ENCODE peak calls at places on chromosomes 7 and 10, in six cellular contexts. One of them, this sample, is unnamed.

GRCh38 chr10:106338486-106338885 is 826.0 kb downstream of the SORCS1 start:
- DNase-seq in cardiac fibroblast: peak
- DNase-seq in NCI-H1092 treated with DMSO at 0.1 percent for 48 hours: no peak
- DNase-seq in GM12891: no peak
- DNase-seq in LHCN-M2: no peak
- DNase-seq in activated naive CD4-positive, alpha-beta T cell: no peak
- DNase-seq in this sample: no peak

GRCh38 chr7:128045766-128046165 is 14.5 kb upstream of the LRRC4 start:
- DNase-seq in LHCN-M2: peak
- DNase-seq in activated naive CD4-positive, alpha-beta T cell: no peak
- DNase-seq in NCI-H1092 treated with DMSO at 0.1 percent for 48 hours: no peak
- DNase-seq in cardiac fibroblast: peak
- DNase-seq in GM12891: no peak
- DNase-seq in this sample: no peak

GRCh38 chr7:2941201-2941859 is 97.2 kb upstream of the GNA12 start:
- DNase-seq in GM12891: no peak
- DNase-seq in NCI-H1092 treated with DMSO at 0.1 percent for 48 hours: no peak
- DNase-seq in cardiac fibroblast: no peak
- DNase-seq in activated naive CD4-positive, alpha-beta T cell: no peak
- DNase-seq in LHCN-M2: no peak
- DNase-seq in this sample: no peak

GRCh38 chr10:124625831-124626238 is 118.3 kb downstream of the FAM53B start:
- DNase-seq in activated naive CD4-positive, alpha-beta T cell: no peak
- DNase-seq in cardiac fibroblast: no peak
- DNase-seq in NCI-H1092 treated with DMSO at 0.1 percent for 48 hours: no peak
- DNase-seq in GM12891: no peak
- DNase-seq in LHCN-M2: no peak
- DNase-seq in this sample: no peak

GRCh38 chr10:131708225-131708624 is 192.6 kb upstream of the PPP2R2D start:
- DNase-seq in activated naive CD4-positive, alpha-beta T cell: no peak
- DNase-seq in cardiac fibroblast: no peak
- DNase-seq in GM12891: no peak
- DNase-seq in LHCN-M2: no peak
- DNase-seq in NCI-H1092 treated with DMSO at 0.1 percent for 48 hours: no peak
- DNase-seq in this sample: no peak

GRCh38 chr7:4753610-4754432 is 21.6 kb upstream of the AP5Z1 start:
- DNase-seq in activated naive CD4-positive, alpha-beta T cell: peak
- DNase-seq in LHCN-M2: peak
- DNase-seq in GM12891: peak
- DNase-seq in NCI-H1092 treated with DMSO at 0.1 percent for 48 hours: peak
- DNase-seq in cardiac fibroblast: peak
- DNase-seq in this sample: no peak

GRCh38 chr7:100674441-100675407 is 1.2 kb downstream of the GNB2 start:
- DNase-seq in NCI-H1092 treated with DMSO at 0.1 percent for 48 hours: peak
- DNase-seq in GM12891: peak
- DNase-seq in cardiac fibroblast: no peak
- DNase-seq in LHCN-M2: no peak
- DNase-seq in activated naive CD4-positive, alpha-beta T cell: no peak
- DNase-seq in this sample: no peak

GRCh38 chr10:114876602-114877300 is 55.2 kb downstream of the FHIP2A start:
- DNase-seq in LHCN-M2: peak
- DNase-seq in activated naive CD4-positive, alpha-beta T cell: no peak
- DNase-seq in NCI-H1092 treated with DMSO at 0.1 percent for 48 hours: peak
- DNase-seq in GM12891: peak
- DNase-seq in cardiac fibroblast: peak
- DNase-seq in this sample: no peak

GRCh38 chr10:49539320-49539885 is 482 bp upstream of the ERCC6 start:
- DNase-seq in activated naive CD4-positive, alpha-beta T cell: peak
- DNase-seq in cardiac fibroblast: peak
- DNase-seq in NCI-H1092 treated with DMSO at 0.1 percent for 48 hours: peak
- DNase-seq in GM12891: peak
- DNase-seq in LHCN-M2: peak
- DNase-seq in this sample: peak

GRCh38 chr10:60518745-60519144 is 129.1 kb upstream of the ANK3 start:
- DNase-seq in NCI-H1092 treated with DMSO at 0.1 percent for 48 hours: no peak
- DNase-seq in GM12891: no peak
- DNase-seq in activated naive CD4-positive, alpha-beta T cell: no peak
- DNase-seq in LHCN-M2: no peak
- DNase-seq in cardiac fibroblast: no peak
- DNase-seq in this sample: no peak

GRCh38 chr10:73519336-73519735 is 23.5 kb upstream of the PPP3CB start:
- DNase-seq in LHCN-M2: no peak
- DNase-seq in NCI-H1092 treated with DMSO at 0.1 percent for 48 hours: no peak
- DNase-seq in GM12891: no peak
- DNase-seq in activated naive CD4-positive, alpha-beta T cell: no peak
- DNase-seq in cardiac fibroblast: no peak
- DNase-seq in this sample: no peak

GRCh38 chr10:97499561-97500296 is 1.0 kb downstream of the UBTD1 start:
- DNase-seq in NCI-H1092 treated with DMSO at 0.1 percent for 48 hours: no peak
- DNase-seq in GM12891: no peak
- DNase-seq in cardiac fibroblast: peak
- DNase-seq in activated naive CD4-positive, alpha-beta T cell: no peak
- DNase-seq in LHCN-M2: peak
- DNase-seq in this sample: no peak

GRCh38 chr7:108448777-108449576 is 7.3 kb downstream of the NRCAM start:
- DNase-seq in NCI-H1092 treated with DMSO at 0.1 percent for 48 hours: peak
- DNase-seq in activated naive CD4-positive, alpha-beta T cell: no peak
- DNase-seq in GM12891: no peak
- DNase-seq in cardiac fibroblast: no peak
- DNase-seq in LHCN-M2: no peak
- DNase-seq in this sample: no peak

GRCh38 chr10:110081914-110082313 is 74.1 kb downstream of the ADD3 start:
- DNase-seq in GM12891: no peak
- DNase-seq in cardiac fibroblast: peak
- DNase-seq in NCI-H1092 treated with DMSO at 0.1 percent for 48 hours: peak
- DNase-seq in LHCN-M2: peak
- DNase-seq in activated naive CD4-positive, alpha-beta T cell: no peak
- DNase-seq in this sample: no peak

GRCh38 chr7:85688712-85689111 is 501.9 kb upstream of the SEMA3D start:
- DNase-seq in GM12891: no peak
- DNase-seq in NCI-H1092 treated with DMSO at 0.1 percent for 48 hours: no peak
- DNase-seq in activated naive CD4-positive, alpha-beta T cell: no peak
- DNase-seq in cardiac fibroblast: no peak
- DNase-seq in LHCN-M2: no peak
- DNase-seq in this sample: no peak

GRCh38 chr10:96285331-96285752 is 14.0 kb upstream of the BLNK start:
- DNase-seq in NCI-H1092 treated with DMSO at 0.1 percent for 48 hours: no peak
- DNase-seq in cardiac fibroblast: no peak
- DNase-seq in LHCN-M2: no peak
- DNase-seq in activated naive CD4-positive, alpha-beta T cell: no peak
- DNase-seq in GM12891: no peak
- DNase-seq in this sample: no peak

GRCh38 chr10:122034149-122034756 is 45.3 kb downstream of the TACC2 start:
- DNase-seq in GM12891: no peak
- DNase-seq in activated naive CD4-positive, alpha-beta T cell: no peak
- DNase-seq in NCI-H1092 treated with DMSO at 0.1 percent for 48 hours: no peak
- DNase-seq in LHCN-M2: peak
- DNase-seq in cardiac fibroblast: no peak
- DNase-seq in this sample: no peak

GRCh38 chr10:48634198-48634983 is 29.5 kb upstream of the ARHGAP22 start:
- DNase-seq in NCI-H1092 treated with DMSO at 0.1 percent for 48 hours: no peak
- DNase-seq in LHCN-M2: peak
- DNase-seq in activated naive CD4-positive, alpha-beta T cell: no peak
- DNase-seq in cardiac fibroblast: peak
- DNase-seq in GM12891: no peak
- DNase-seq in this sample: no peak

GRCh38 chr7:1554332-1555045 is 1.5 kb downstream of the TMEM184A start:
- DNase-seq in LHCN-M2: no peak
- DNase-seq in activated naive CD4-positive, alpha-beta T cell: no peak
- DNase-seq in GM12891: no peak
- DNase-seq in cardiac fibroblast: no peak
- DNase-seq in NCI-H1092 treated with DMSO at 0.1 percent for 48 hours: no peak
- DNase-seq in this sample: no peak

GRCh38 chr7:158926348-158926747 is 70.0 kb downstream of the DYNC2I1 start:
- DNase-seq in activated naive CD4-positive, alpha-beta T cell: no peak
- DNase-seq in LHCN-M2: no peak
- DNase-seq in GM12891: no peak
- DNase-seq in cardiac fibroblast: no peak
- DNase-seq in NCI-H1092 treated with DMSO at 0.1 percent for 48 hours: no peak
- DNase-seq in this sample: no peak

GRCh38 chr10:50469288-50469687 is 154.5 kb downstream of the SGMS1 start:
- DNase-seq in cardiac fibroblast: peak
- DNase-seq in activated naive CD4-positive, alpha-beta T cell: no peak
- DNase-seq in NCI-H1092 treated with DMSO at 0.1 percent for 48 hours: no peak
- DNase-seq in LHCN-M2: peak
- DNase-seq in GM12891: no peak
- DNase-seq in this sample: no peak

GRCh38 chr7:21253740-21254687 is 173.9 kb upstream of the SP4 start:
- DNase-seq in GM12891: peak
- DNase-seq in activated naive CD4-positive, alpha-beta T cell: no peak
- DNase-seq in LHCN-M2: peak
- DNase-seq in NCI-H1092 treated with DMSO at 0.1 percent for 48 hours: peak
- DNase-seq in cardiac fibroblast: peak
- DNase-seq in this sample: peak